ENCODE peak calls at places on chromosomes 2 and 18, in four cellular contexts. I is stimulated activated naive CD4-positive, alpha-beta T cell; Y is globus pallidus; P is SW480. C is an unnamed sample.

GRCh38 chr2:120388222-120389035 is 42.5 kb downstream of the INHBB start:
- DNase-seq in I (no peak), Y (no peak), P (no peak), C (no peak)

GRCh38 chr2:236852100-236852976 is 233.4 kb upstream of the COPS8 start:
- DNase-seq in I (no peak), Y (no peak), P (no peak), C (no peak)

GRCh38 chr2:98484652-98485452 is 40.2 kb downstream of the INPP4A start:
- DNase-seq in I (no peak), Y (no peak), P (no peak), C (no peak)

GRCh38 chr18:8188196-8188595 is 421.0 kb upstream of the RAB12 start:
- DNase-seq in I (no peak), Y (no peak), P (peak), C (no peak)

GRCh38 chr2:237217995-237218621 is 132.4 kb downstream of the COPS8 start:
- DNase-seq in I (no peak), Y (no peak), P (no peak), C (no peak)

GRCh38 chr2:143452817-143453462 is 323.7 kb downstream of the ARHGAP15 start:
- DNase-seq in I (no peak), Y (no peak), P (no peak), C (peak)

GRCh38 chr2:18626256-18626668 is 36.9 kb upstream of the NT5C1B start:
- DNase-seq in I (no peak), Y (no peak), P (no peak), C (no peak)

GRCh38 chr2:134919360-134920210 is 963 bp downstream of the CCNT2 start:
- DNase-seq in I (no peak), Y (no peak), P (peak), C (peak)

GRCh38 chr2:241811209-241811951 is 2.4 kb downstream of the NEU4 start:
- DNase-seq in I (no peak), Y (peak), P (no peak), C (no peak)

GRCh38 chr2:24404582-24404981 is 44.2 kb upstream of the ITSN2 start:
- DNase-seq in I (no peak), Y (no peak), P (no peak), C (no peak)

GRCh38 chr2:31429759-31430438 is 15.4 kb upstream of the XDH start:
- DNase-seq in I (no peak), Y (no peak), P (peak), C (peak)

GRCh38 chr18:74836296-74837139 is 238.8 kb downstream of the ZNF407 start:
- DNase-seq in I (no peak), Y (peak), P (no peak), C (peak)

GRCh38 chr2:239466046-239466754 is 65.4 kb upstream of the HDAC4 start:
- DNase-seq in I (no peak), Y (no peak), P (no peak), C (peak)

GRCh38 chr18:34880882-34881852 is 160.0 kb upstream of the MAPRE2 start:
- DNase-seq in I (no peak), Y (peak), P (no peak), C (peak)

GRCh38 chr2:16264931-16265540 is 324.7 kb downstream of the MYCN start:
- DNase-seq in I (no peak), Y (no peak), P (no peak), C (no peak)

GRCh38 chr2:99615247-99615771 is 125.5 kb upstream of the REV1 start:
- DNase-seq in I (no peak), Y (peak), P (no peak), C (no peak)

GRCh38 chr18:56067216-56067611 is 479.2 kb upstream of the TCF4 start:
- DNase-seq in I (no peak), Y (peak), P (no peak), C (no peak)

GRCh38 chr2:101820519-101820918 is 123.0 kb downstream of the MAP4K4 start:
- DNase-seq in I (no peak), Y (no peak), P (peak), C (no peak)

GRCh38 chr18:702957-703659 is 9.3 kb downstream of the ENOSF1 start:
- DNase-seq in I (no peak), Y (no peak), P (peak), C (no peak)

GRCh38 chr2:203730076-203730729 is 23.8 kb downstream of the CD28 start:
- DNase-seq in I (no peak), Y (no peak), P (no peak), C (no peak)

GRCh38 chr2:225037374-225038075 is 4.7 kb downstream of the DOCK10 start:
- DNase-seq in I (no peak), Y (no peak), P (no peak), C (no peak)

GRCh38 chr2:8676915-8677645 is 4.8 kb upstream of the ID2 start:
- DNase-seq in I (no peak), Y (peak), P (peak), C (peak)